ENCODE peak calls at places on chromosomes 11 and 22, in six cellular contexts. F, D, B, C, L and E are unnamed samples.

GRCh38 chr22:47129902-47130301 is 367.5 kb downstream of the TBC1D22A start:
- DNase-seq in F (no peak), D (no peak), B (no peak), C (no peak), L (peak; percentile 57), E (no peak)

GRCh38 chr11:104803770-104804169 is 94.5 kb downstream of the CASP12 start:
- DNase-seq in F (no peak), D (no peak), B (no peak), C (no peak), L (no peak), E (no peak)

GRCh38 chr11:5336331-5336730 is 7.0 kb downstream of the OR51B5 start:
- DNase-seq in F (peak; percentile 76), D (peak; percentile 36), B (no peak), C (no peak), L (no peak), E (no peak)

GRCh38 chr22:47794851-47795250 is 1032.4 kb downstream of the TBC1D22A start:
- DNase-seq in F (no peak), D (no peak), B (no peak), C (no peak), L (peak; percentile 3), E (no peak)

GRCh38 chr22:48752451-48753380 is 1075.0 kb downstream of the BRD1 start:
- DNase-seq in F (no peak), D (no peak), B (no peak), C (peak; percentile 30), L (no peak), E (peak; percentile 53)

GRCh38 chr22:31044262-31044861 is 36.8 kb upstream of the SMTN start:
- DNase-seq in F (peak; percentile 74), D (no peak), B (no peak), C (peak; percentile 34), L (no peak), E (no peak)

GRCh38 chr11:90911192-90911591 is 688.3 kb upstream of the CHORDC1 start:
- DNase-seq in F (no peak), D (no peak), B (no peak), C (no peak), L (no peak), E (no peak)

GRCh38 chr22:25165785-25166184 is 33.9 kb upstream of the CRYBB3 start:
- DNase-seq in F (no peak), D (no peak), B (no peak), C (no peak), L (no peak), E (no peak)

GRCh38 chr11:128716661-128717210 is 22.9 kb downstream of the FLI1 start:
- DNase-seq in F (peak; percentile 62), D (peak; percentile 85), B (no peak), C (no peak), L (no peak), E (no peak)

GRCh38 chr22:29587938-29588699 is 7.2 kb upstream of the NIPSNAP1 start:
- DNase-seq in F (peak; percentile 92), D (peak; percentile 84), B (no peak), C (no peak), L (peak; percentile 34), E (no peak)

GRCh38 chr11:72585762-72586590 is 88.2 kb downstream of the PDE2A start:
- DNase-seq in F (peak; percentile 44), D (peak; percentile 52), B (peak; percentile 66), C (peak; percentile 85), L (peak; percentile 66), E (peak; percentile 82)

GRCh38 chr11:91998466-91998865 is 226.2 kb upstream of the FAT3 start:
- DNase-seq in F (no peak), D (no peak), B (no peak), C (no peak), L (no peak), E (no peak)

GRCh38 chr22:31393890-31394289 is 5.5 kb upstream of the DRG1 start:
- DNase-seq in F (no peak), D (no peak), B (no peak), C (no peak), L (no peak), E (no peak)

GRCh38 chr22:23067023-23067650 is 3.2 kb upstream of the GNAZ start:
- DNase-seq in F (no peak), D (no peak), B (no peak), C (peak; percentile 18), L (no peak), E (no peak)

GRCh38 chr11:13221722-13222121 is 55.9 kb upstream of the BMAL1 start:
- DNase-seq in F (no peak), D (peak; percentile 30), B (no peak), C (no peak), L (no peak), E (no peak)

GRCh38 chr11:63829823-63830489 is 9.0 kb upstream of the MARK2 start:
- DNase-seq in F (peak; percentile 44), D (peak; percentile 58), B (no peak), C (peak; percentile 69), L (no peak), E (peak; percentile 65)

GRCh38 chr22:17159504-17159951 is 451 bp upstream of the HDHD5 start:
- DNase-seq in F (peak; percentile 47), D (peak; percentile 32), B (no peak), C (no peak), L (no peak), E (no peak)

GRCh38 chr11:119919656-119920055 is 190.7 kb upstream of the NECTIN1 start:
- DNase-seq in F (no peak), D (no peak), B (no peak), C (no peak), L (no peak), E (no peak)

GRCh38 chr11:61711493-61711892 is 31.3 kb downstream of the DAGLA start:
- DNase-seq in F (no peak), D (no peak), B (no peak), C (no peak), L (no peak), E (no peak)

GRCh38 chr11:68329496-68329895 is 17.1 kb downstream of the LRP5 start:
- DNase-seq in F (no peak), D (no peak), B (no peak), C (no peak), L (no peak), E (no peak)

GRCh38 chr11:130121430-130121978 is 38.1 kb upstream of the ST14 start:
- DNase-seq in F (peak; percentile 81), D (peak; percentile 43), B (no peak), C (no peak), L (no peak), E (no peak)

GRCh38 chr11:113470233-113470632 is 5.0 kb downstream of the DRD2 start:
- DNase-seq in F (no peak), D (no peak), B (no peak), C (no peak), L (no peak), E (no peak)

GRCh38 chr11:76674517-76675400 is 4.2 kb upstream of the LRRC32 start:
- DNase-seq in F (no peak), D (no peak), B (no peak), C (no peak), L (no peak), E (no peak)

GRCh38 chr11:75268626-75269366 is 28.2 kb downstream of the TPBGL start:
- DNase-seq in F (no peak), D (no peak), B (no peak), C (no peak), L (no peak), E (no peak)

GRCh38 chr11:69339916-69340565 is 46.1 kb downstream of the MYEOV start:
- DNase-seq in F (no peak), D (no peak), B (no peak), C (peak; percentile 8), L (no peak), E (no peak)

DNA sequence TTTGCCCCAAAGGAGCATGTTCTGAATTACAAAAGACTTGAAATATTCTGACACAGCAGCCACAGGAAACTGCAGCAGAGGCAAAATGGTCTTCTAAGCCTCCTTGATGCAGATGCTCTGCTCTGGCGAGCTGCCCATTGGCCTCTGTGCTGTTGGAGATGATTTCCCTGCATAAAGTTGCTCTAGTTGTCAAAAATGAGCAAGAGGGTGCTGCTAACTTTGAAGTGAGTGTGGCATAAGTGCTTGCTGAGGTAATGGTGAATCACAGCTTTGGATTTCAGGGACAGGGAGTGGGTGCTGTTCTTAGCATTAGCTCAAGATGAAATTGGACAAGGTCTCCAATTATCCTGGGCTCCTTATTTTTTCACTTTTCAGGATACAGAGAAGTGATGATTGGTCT is 435.4 kb downstream of the TMEM135 start:
- DNase-seq in F (peak; percentile 97), D (no peak), B (no peak), C (no peak), L (no peak), E (no peak)
- H4K91ac ChIP-seq in F (peak overlapping the region; percentile 76), D (no peak overlapping the region), B (no peak overlapping the region), C (no peak overlapping the region), L (no peak overlapping the region), E (no peak overlapping the region)

DNA sequence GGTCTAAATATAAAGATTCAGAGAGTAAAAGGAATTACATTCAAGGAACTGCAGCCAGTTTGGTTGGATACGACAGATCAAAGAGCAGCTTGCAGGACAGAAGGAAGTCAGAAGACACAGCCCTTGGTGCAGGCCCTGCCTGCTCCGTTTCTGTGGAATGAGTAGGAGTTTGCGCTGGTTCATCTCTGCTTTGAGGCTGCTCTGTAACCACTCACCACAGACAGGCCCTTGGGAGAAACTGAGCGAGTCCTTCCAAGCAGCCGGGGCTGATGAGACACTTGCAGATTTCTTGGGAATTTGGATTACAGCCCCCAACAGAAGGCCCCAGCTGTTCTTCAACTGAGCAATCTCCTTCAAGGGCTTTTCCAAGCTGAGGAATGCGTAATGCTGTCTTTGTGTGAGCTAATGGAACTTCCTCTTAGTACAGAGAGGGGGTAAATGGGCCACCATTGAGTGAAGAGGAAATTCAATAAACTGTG is 16.4 kb downstream of the IL10RA start:
- DNase-seq in F (no peak), D (peak; percentile 87), B (peak; percentile 31), C (no peak), L (peak; percentile 42), E (no peak)
- H4K91ac ChIP-seq in F (no peak overlapping the region), D (no peak overlapping the region), B (no peak overlapping the region), C (no peak overlapping the region), L (no peak overlapping the region), E (no peak overlapping the region)

DNA sequence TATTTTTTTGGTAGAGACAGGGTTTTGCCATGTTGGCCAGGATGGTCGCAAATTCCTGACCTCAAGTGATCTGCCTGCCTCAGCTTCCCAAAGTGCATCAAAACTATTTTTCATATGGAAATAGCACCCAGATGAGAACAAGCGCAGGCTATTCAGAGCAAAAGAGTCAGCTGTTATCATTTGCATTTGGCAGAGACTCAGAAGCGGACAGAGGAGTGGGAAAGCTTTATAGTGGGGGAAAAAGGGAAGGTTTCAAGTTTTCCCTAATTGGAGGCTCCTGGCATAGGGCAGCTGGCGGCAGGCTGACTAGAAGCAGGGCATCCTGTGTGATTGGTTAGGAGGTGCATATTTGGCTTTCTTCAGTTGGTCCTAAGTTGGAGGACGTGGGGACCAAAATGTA is 20.2 kb downstream of the ATG13 start:
- DNase-seq in F (no peak), D (no peak), B (no peak), C (no peak), L (no peak), E (no peak)
- H4K91ac ChIP-seq in F (no peak overlapping the region), D (no peak overlapping the region), B (no peak overlapping the region), C (no peak overlapping the region), L (no peak overlapping the region), E (no peak overlapping the region)

GRCh38 chr11:70746351-70746750 is 348.0 kb downstream of the CTTN start:
- DNase-seq in F (no peak), D (no peak), B (no peak), C (no peak), L (no peak), E (no peak)

GRCh38 chr11:70747889-70748288 is 349.6 kb downstream of the CTTN start:
- DNase-seq in F (no peak), D (no peak), B (no peak), C (no peak), L (no peak), E (no peak)

GRCh38 chr11:70747285-70747684 is 349.0 kb downstream of the CTTN start:
- DNase-seq in F (no peak), D (no peak), B (no peak), C (no peak), L (peak; percentile 39), E (no peak)

GRCh38 chr11:70755410-70756158 is 357.3 kb downstream of the CTTN start:
- DNase-seq in F (peak; percentile 46), D (peak; percentile 70), B (peak; percentile 77), C (peak; percentile 91), L (peak; percentile 71), E (peak; percentile 91)

GRCh38 chr11:70751142-70751734 is 352.9 kb downstream of the CTTN start:
- DNase-seq in F (no peak), D (peak; percentile 24), B (no peak), C (no peak), L (no peak), E (no peak)
- H4K91ac ChIP-seq in F (no peak overlapping the region), D (no peak overlapping the region), B (no peak overlapping the region), C (no peak overlapping the region), L (no peak overlapping the region), E (no peak overlapping the region)